ENCODE peak calls at places on chromosomes 16 and 17, in seven cellular contexts. Z, J, P, I, U, F and A are unnamed samples.

GRCh38 chr17:44217738-44218343 is 1.6 kb downstream of the UBTF start:
- DNase-seq in F (no peak), J (no peak), U (no peak), Z (no peak), I (no peak), P (no peak), A (no peak)

GRCh38 chr17:76556759-76557367 is 17.0 kb downstream of the PRCD start:
- DNase-seq in I (no peak), J (peak; percentile 59), Z (peak; percentile 75), U (peak; percentile 35), F (no peak), P (no peak), A (no peak)

GRCh38 chr16:27208809-27209208 is 5.5 kb downstream of the KDM8 start:
- DNase-seq in U (no peak), P (no peak), I (no peak), F (no peak), J (no peak), Z (no peak), A (no peak)

GRCh38 chr16:716250-716607 is 1.3 kb downstream of the METRN start:
- DNase-seq in F (no peak), I (peak; percentile 77), Z (no peak), U (peak; percentile 55), P (no peak), J (no peak), A (no peak)

GRCh38 chr16:74626741-74627416 is 20.0 kb upstream of the GLG1 start:
- DNase-seq in F (no peak), J (peak; percentile 46), I (no peak), Z (no peak), U (no peak), P (no peak), A (no peak)

GRCh38 chr17:49738456-49739163 is 25.3 kb downstream of the FAM117A start:
- DNase-seq in U (no peak), J (no peak), P (no peak), Z (no peak), F (no peak), I (no peak), A (no peak)

GRCh38 chr16:912322-912683 is 58.5 kb downstream of the LMF1 start:
- DNase-seq in Z (no peak), U (no peak), J (no peak), P (no peak), F (no peak), I (no peak), A (no peak)

GRCh38 chr17:78472035-78472905 is 93.8 kb downstream of the PGS1 start:
- DNase-seq in U (no peak), F (no peak), J (peak; percentile 78), P (no peak), I (no peak), Z (no peak), A (no peak)

GRCh38 chr16:14549789-14550153 is 80.3 kb downstream of the PARN start:
- DNase-seq in P (no peak), J (no peak), U (no peak), F (no peak), I (peak; percentile 30), Z (no peak), A (no peak)

GRCh38 chr16:21166561-21166961 is 8.1 kb downstream of the LDAF1 start:
- DNase-seq in P (no peak), I (no peak), U (no peak), F (no peak), Z (no peak), J (no peak), A (no peak)